ENCODE peak calls at places on chromosomes 4 and X, in four cellular contexts. Z is SK-N-SH, Y is A549, K is HCT116. P is an unnamed sample.

GRCh38 chrX:30652527-30653414 is 452 bp upstream of the GK start:
- DNase-seq in Z (peak; percentile 93), K (peak; percentile 69), Y (peak; percentile 93), P (peak; percentile 92)

GRCh38 chr4:184752496-184753275 is 18.8 kb upstream of the CENPU start:
- DNase-seq in Y (no peak), K (no peak), Z (no peak), P (no peak)

GRCh38 chr4:189048119-189048518 is 892.6 kb upstream of the FRG1 start:
- DNase-seq in Z (no peak), Y (no peak), K (no peak), P (no peak)

GRCh38 chr4:56681158-56681848 is at the start of gene HOPX:
- DNase-seq in K (no peak), Z (no peak), Y (no peak), P (peak; percentile 32)

GRCh38 chr4:17884063-17884462 is 73.3 kb downstream of the NCAPG start:
- DNase-seq in Y (no peak), Z (no peak), K (no peak), P (no peak)

GRCh38 chr4:117610706-117611308 is 423.5 kb upstream of the NDST3 start:
- DNase-seq in K (no peak), Y (no peak), Z (no peak), P (no peak)

GRCh38 chr4:76654796-76655195 is 219.8 kb downstream of the SHROOM3 start:
- DNase-seq in K (no peak), Z (no peak), Y (no peak), P (no peak)

GRCh38 chr4:174358823-174359222 is 75.1 kb downstream of the CEP44 start:
- DNase-seq in Z (no peak), Y (no peak), K (peak; percentile 4), P (no peak)

GRCh38 chrX:131633285-131633917 is 89.5 kb downstream of the OR13H1 start:
- DNase-seq in K (peak; percentile 29), Y (peak; percentile 65), Z (peak; percentile 51), P (peak; percentile 53)

GRCh38 chrX:83535417-83536244 is 27.5 kb downstream of the POU3F4 start:
- DNase-seq in Z (no peak), Y (no peak), K (no peak), P (no peak)

GRCh38 chr4:67909910-67910905 is 26.4 kb upstream of the TMPRSS11D start:
- DNase-seq in K (no peak), Y (peak; percentile 10), Z (no peak), P (no peak)

GRCh38 chr4:20017035-20017434 is 234.7 kb upstream of the SLIT2 start:
- DNase-seq in K (no peak), Z (no peak), Y (no peak), P (no peak)

GRCh38 chrX:129979207-129979920 is 3.1 kb upstream of the BCORL1 start:
- DNase-seq in Z (no peak), K (no peak), Y (no peak), P (no peak)

GRCh38 chr4:174631901-174632758 is 109.8 kb upstream of the HPGD start:
- DNase-seq in Z (peak; percentile 19), Y (peak; percentile 62), K (peak; percentile 24), P (peak; percentile 33)

GRCh38 chr4:121794505-121795192 is 6.5 kb upstream of the EXOSC9 start:
- DNase-seq in K (no peak), Z (no peak), Y (no peak), P (no peak)

DNA sequence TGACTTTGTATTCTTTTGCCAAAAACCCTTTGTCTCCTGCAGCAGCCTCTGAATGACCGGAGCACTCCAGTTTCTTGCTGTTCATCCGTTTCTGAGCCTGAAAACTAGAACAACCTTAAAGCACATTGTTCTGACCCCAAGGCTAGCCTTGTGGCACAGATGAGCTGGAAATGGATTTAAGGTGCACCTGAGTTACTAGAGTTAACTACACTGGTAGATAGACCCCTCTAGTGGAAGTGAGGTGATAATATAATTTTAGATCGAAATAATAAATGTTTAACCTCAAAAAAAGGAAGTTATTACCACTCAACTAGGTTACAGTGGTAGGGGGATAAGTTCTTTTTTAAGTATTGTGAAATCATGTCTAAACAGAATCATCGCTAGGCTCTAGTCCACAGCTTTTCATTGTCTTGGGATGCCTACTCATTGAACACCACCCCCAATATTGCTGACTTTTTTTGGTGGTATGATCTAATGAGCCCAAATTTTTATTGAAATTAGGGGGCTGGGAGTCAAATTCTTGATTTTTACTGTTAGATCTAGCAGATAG is 2.7 kb downstream of the PLS3 start:
- DNase-seq in Y (peak; percentile 25), K (no peak), Z (no peak), P (no peak)
- H3K4me3 ChIP-seq in Y (peak overlapping the region; percentile 83), K (no peak overlapping the region), Z (no peak overlapping the region), P (no peak overlapping the region)

GRCh38 chr4:106136777-106137331 is 179.2 kb downstream of the TBCK start:
- DNase-seq in Y (no peak), K (no peak), Z (no peak), P (no peak)
- TF ChIP-seq REST in Y (no peak), K (no peak), Z (no peak), P (no peak)

GRCh38 chr4:106358899-106359298 is 9.7 kb downstream of the GIMD1 start:
- DNase-seq in Z (no peak), K (no peak), Y (no peak), P (peak; percentile 54)
- TF ChIP-seq CTCF in Z (no peak), K (no peak), Y (no peak), P (no peak)

GRCh38 chrX:136183175-136183574 is 35.8 kb downstream of the FHL1 start:
- DNase-seq in Y (no peak), Z (no peak), K (no peak), P (no peak)

GRCh38 chrX:136183917-136184316 is 36.6 kb downstream of the FHL1 start:
- DNase-seq in K (no peak), Z (no peak), Y (no peak), P (no peak)

GRCh38 chrX:136186023-136186413 is 38.7 kb downstream of the FHL1 start:
- DNase-seq in Y (no peak), K (no peak), Z (no peak), P (no peak)

GRCh38 chrX:136182394-136182793 is 35.1 kb downstream of the FHL1 start:
- DNase-seq in Y (no peak), Z (no peak), K (no peak), P (no peak)

DNA sequence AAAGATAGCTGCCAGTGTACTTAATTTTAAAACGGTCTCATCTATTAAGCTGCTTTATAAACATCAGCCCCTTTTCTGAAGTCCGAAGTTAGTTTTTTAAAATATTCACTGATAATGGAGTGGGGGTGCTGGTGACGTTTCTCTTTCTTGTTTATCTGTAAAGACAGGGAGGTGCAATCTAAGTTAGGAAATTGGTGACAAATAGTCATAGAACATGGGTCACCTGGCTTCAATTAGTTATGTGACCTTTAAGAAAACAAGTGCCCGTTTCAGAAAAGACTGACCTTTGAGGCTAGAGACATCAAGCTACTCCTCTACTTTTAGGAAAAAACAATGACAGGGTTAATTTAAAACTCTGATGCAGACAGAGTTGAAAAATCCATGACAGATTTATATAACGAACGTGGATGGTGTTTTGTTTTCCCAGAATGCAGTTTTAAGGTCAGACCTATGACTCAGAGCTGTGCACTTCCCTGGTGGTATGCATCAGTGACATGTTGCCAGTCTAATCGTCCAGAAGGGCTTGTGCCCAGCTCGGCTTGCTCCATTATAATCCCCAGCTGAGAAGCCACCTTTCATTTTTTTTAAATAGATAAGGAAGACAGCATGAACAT is 38.2 kb downstream of the FHL1 start:
- DNase-seq in Z (no peak), K (peak; percentile 2), Y (peak; percentile 24), P (no peak)
- H3K4me3 ChIP-seq in Z (peak overlapping the region; percentile 32), K (no peak overlapping the region), Y (peak overlapping the region; percentile 22), P (no peak overlapping the region)

DNA sequence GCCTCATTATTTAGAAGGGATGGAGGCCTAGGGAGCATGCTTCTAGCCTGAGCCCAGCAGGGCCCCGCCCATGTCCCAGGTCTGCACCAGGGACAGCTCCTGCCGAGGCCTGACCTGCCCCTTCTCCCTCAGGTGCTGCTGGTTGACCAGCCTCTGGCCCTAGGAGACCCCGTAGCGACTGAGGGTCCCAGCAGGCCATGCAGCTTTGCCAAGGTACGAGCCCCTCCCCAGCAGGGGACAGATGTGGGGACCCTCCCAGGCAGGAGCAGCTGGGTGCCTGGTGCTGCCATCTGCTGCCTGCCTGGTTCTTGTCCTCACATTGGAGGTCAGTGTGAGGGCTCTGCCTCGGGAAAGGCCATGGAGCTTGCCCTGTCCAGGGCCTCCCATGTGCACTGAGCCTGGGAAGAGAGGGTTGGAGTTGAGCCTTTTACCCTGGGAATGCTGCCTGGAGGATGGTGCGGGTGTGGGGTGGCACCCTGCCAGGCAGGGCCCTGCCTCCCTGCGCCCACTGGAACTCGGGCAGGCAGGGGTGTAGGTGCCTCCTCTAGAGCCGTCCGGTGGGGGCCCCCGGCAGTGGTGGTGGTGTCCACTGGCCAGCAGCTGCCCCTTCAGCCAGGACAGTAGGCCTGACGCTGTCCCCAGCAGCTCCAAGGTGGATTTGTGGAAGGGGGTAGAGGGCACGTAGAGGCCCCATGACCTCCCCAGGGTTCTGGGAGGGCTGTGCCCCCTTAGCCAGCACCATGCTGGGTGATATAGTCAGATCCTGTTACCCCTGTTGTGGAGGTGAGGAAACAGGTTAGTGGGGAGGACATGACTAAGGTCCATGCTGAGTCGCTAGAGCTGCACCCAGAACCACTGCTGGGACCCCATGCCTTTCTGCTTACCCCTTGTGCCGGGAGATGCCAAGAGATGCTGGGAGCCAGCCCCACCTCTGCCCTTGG is 2.2 kb upstream of the MSANTD1 start:
- DNase-seq in Z (no peak), Y (no peak), K (no peak), P (no peak)
- TF ChIP-seq REST in Z (peak; percentile 45), Y (no peak), K (no peak), P (peak; percentile 73)

DNA sequence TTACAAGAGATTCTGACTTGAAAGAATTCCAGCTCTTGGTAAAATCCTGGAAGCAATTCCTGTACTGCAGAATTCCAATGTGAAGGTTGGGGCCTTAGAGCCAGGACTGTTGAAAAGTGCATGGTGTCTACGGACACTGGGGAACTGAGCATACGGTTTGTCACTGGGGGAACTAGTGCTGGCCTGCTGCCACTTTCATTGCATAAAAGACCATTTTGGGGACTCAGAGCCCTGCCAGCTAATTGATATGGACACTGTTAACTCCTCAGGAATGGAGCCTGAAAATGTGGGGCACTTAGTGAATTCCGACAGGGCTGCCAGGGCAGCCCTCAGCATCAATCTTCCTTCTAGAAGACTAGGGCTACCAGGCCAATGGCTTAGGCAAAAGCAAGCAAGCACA is 55.9 kb downstream of the AMOT start:
- DNase-seq in K (no peak), Z (no peak), Y (no peak), P (no peak)
- TF ChIP-seq CTCF in K (no peak), Z (no peak), Y (no peak), P (no peak)

GRCh38 chr4:29717658-29718057 is 1002.5 kb upstream of the PCDH7 start:
- DNase-seq in Y (no peak), Z (no peak), K (no peak), P (no peak)
- H3K4me3 ChIP-seq in Y (no peak overlapping the region), Z (no peak overlapping the region), K (no peak overlapping the region), P (no peak overlapping the region)

DNA sequence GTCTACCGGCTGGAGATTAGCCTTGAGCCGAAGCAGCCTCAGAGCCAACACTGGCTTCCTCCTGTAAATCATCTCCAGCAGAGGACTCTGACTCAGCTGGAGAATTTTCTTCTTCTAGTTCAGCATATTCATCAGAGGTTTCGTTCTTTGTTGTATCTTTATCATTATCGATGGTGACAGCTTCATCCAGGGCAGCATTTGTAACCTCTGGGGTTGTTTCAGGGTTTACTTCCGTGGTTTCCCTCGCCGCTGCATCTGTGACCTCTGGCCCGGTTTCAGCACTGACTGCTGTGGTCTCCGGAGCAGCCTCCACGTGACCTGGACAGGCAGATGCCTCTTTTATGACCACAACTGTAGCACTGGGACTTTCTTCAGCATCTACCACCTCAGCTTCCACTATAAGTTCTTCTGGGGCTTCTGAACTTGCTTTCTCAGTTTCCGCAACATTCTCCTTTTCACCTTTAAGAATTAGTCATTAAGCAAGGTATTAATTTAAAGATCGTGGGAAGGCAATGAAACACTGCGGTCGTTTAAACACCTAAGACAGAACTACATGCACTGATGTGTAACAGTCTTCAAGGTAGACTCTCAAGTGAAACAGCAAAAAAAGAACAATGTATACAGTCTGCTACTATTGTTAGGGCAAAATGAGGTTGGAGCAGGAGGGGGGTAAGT is 13.3 kb downstream of the MGARP start:
- DNase-seq in Y (peak; percentile 48), K (no peak), Z (peak; percentile 72), P (peak; percentile 74)
- TF ChIP-seq REST in Y (no peak), K (no peak), Z (no peak), P (peak; percentile 42)